ENCODE peak calls at places on chromosome 12, in four cellular contexts. One of them, this sample, is unnamed.

GRCh38 chr12:92784356-92784755 is 81.6 kb downstream of the PLEKHG7 start:
- DNase-seq in RWPE1: peak
- DNase-seq in NCI-H345: no peak
- DNase-seq in EH: peak
- DNase-seq in this sample: no peak

GRCh38 chr12:103397536-103397935 is 98.2 kb downstream of the C12orf42 start:
- DNase-seq in RWPE1: no peak
- DNase-seq in NCI-H345: no peak
- DNase-seq in EH: no peak
- DNase-seq in this sample: no peak

GRCh38 chr12:130992448-130992847 is 38.7 kb downstream of the ADGRD1 start:
- DNase-seq in RWPE1: no peak
- DNase-seq in NCI-H345: peak
- DNase-seq in EH: no peak
- DNase-seq in this sample: peak

GRCh38 chr12:48779869-48780268 is 9.0 kb downstream of the ADCY6 start:
- DNase-seq in RWPE1: no peak
- DNase-seq in NCI-H345: no peak
- DNase-seq in EH: peak
- DNase-seq in this sample: no peak

GRCh38 chr12:76310110-76310509 is 38.1 kb downstream of the BBS10 start:
- DNase-seq in RWPE1: peak
- DNase-seq in NCI-H345: no peak
- DNase-seq in EH: peak
- DNase-seq in this sample: peak

GRCh38 chr12:111314949-111315539 is 53.9 kb downstream of the PHETA1 start:
- DNase-seq in RWPE1: no peak
- DNase-seq in NCI-H345: no peak
- DNase-seq in EH: no peak
- DNase-seq in this sample: no peak

GRCh38 chr12:132319991-132320570 is 9.3 kb downstream of the GALNT9 start:
- DNase-seq in RWPE1: no peak
- DNase-seq in NCI-H345: no peak
- DNase-seq in EH: no peak
- DNase-seq in this sample: no peak

GRCh38 chr12:92668739-92669138 is 34.0 kb upstream of the PLEKHG7 start:
- DNase-seq in RWPE1: no peak
- DNase-seq in NCI-H345: no peak
- DNase-seq in EH: no peak
- DNase-seq in this sample: no peak

GRCh38 chr12:112294793-112295192 is 87.4 kb downstream of the HECTD4 start:
- DNase-seq in RWPE1: no peak
- DNase-seq in NCI-H345: no peak
- DNase-seq in EH: peak
- DNase-seq in this sample: no peak

GRCh38 chr12:105676694-105677093 is 346.2 kb downstream of the C12orf75 start:
- DNase-seq in RWPE1: no peak
- DNase-seq in NCI-H345: no peak
- DNase-seq in EH: no peak
- DNase-seq in this sample: no peak

GRCh38 chr12:11568762-11569478 is 80.6 kb upstream of the ETV6 start:
- DNase-seq in RWPE1: no peak
- DNase-seq in NCI-H345: no peak
- DNase-seq in EH: no peak
- DNase-seq in this sample: no peak

GRCh38 chr12:3380200-3381020 is 110.6 kb upstream of the PRMT8 start:
- DNase-seq in RWPE1: no peak
- DNase-seq in NCI-H345: no peak
- DNase-seq in EH: peak
- DNase-seq in this sample: no peak

GRCh38 chr12:65608319-65608916 is 215.9 kb upstream of the HMGA2 start:
- DNase-seq in RWPE1: peak
- DNase-seq in NCI-H345: no peak
- DNase-seq in EH: peak
- DNase-seq in this sample: no peak

GRCh38 chr12:92080390-92081285 is 65.0 kb downstream of the BTG1 start:
- DNase-seq in RWPE1: peak
- DNase-seq in NCI-H345: no peak
- DNase-seq in EH: peak
- DNase-seq in this sample: peak

GRCh38 chr12:86081798-86082197 is 174.4 kb downstream of the MGAT4C start:
- DNase-seq in RWPE1: no peak
- DNase-seq in NCI-H345: no peak
- DNase-seq in EH: no peak
- DNase-seq in this sample: no peak

GRCh38 chr12:68497702-68498101 is 113.0 kb upstream of the RAP1B start:
- DNase-seq in RWPE1: no peak
- DNase-seq in NCI-H345: no peak
- DNase-seq in EH: peak
- DNase-seq in this sample: peak

GRCh38 chr12:124460771-124461170 is 106.6 kb downstream of the NCOR2 start:
- DNase-seq in RWPE1: no peak
- DNase-seq in NCI-H345: no peak
- DNase-seq in EH: no peak
- DNase-seq in this sample: no peak

GRCh38 chr12:117897379-117898161 is 71.2 kb downstream of the KSR2 start:
- DNase-seq in RWPE1: no peak
- DNase-seq in NCI-H345: no peak
- DNase-seq in EH: no peak
- DNase-seq in this sample: no peak

GRCh38 chr12:116601524-116601923 is 42.3 kb downstream of the MAP1LC3B2 start:
- DNase-seq in RWPE1: peak
- DNase-seq in NCI-H345: no peak
- DNase-seq in EH: peak
- DNase-seq in this sample: no peak

GRCh38 chr12:132236129-132236929 is 92.1 kb downstream of the NOC4L start:
- DNase-seq in RWPE1: no peak
- DNase-seq in NCI-H345: no peak
- DNase-seq in EH: no peak
- DNase-seq in this sample: no peak

GRCh38 chr12:125652689-125653088 is 587.5 kb downstream of the AACS start:
- DNase-seq in RWPE1: no peak
- DNase-seq in NCI-H345: no peak
- DNase-seq in EH: no peak
- DNase-seq in this sample: no peak

GRCh38 chr12:81296556-81297305 is 218.9 kb downstream of the ACSS3 start:
- DNase-seq in RWPE1: no peak
- DNase-seq in NCI-H345: peak
- DNase-seq in EH: peak
- DNase-seq in this sample: no peak

GRCh38 chr12:31591308-31591901 is 469 bp upstream of the DENND5B start:
- DNase-seq in RWPE1: peak
- DNase-seq in NCI-H345: no peak
- DNase-seq in EH: peak
- DNase-seq in this sample: no peak

GRCh38 chr12:90922068-90922743 is 32.8 kb downstream of the CCER1 start:
- DNase-seq in RWPE1: peak
- DNase-seq in NCI-H345: no peak
- DNase-seq in EH: peak
- DNase-seq in this sample: no peak

GRCh38 chr12:6951551-6952120 is 480 bp downstream of the PTPN6 start:
- DNase-seq in RWPE1: no peak
- DNase-seq in NCI-H345: no peak
- DNase-seq in EH: no peak
- DNase-seq in this sample: no peak

GRCh38 chr12:98737327-98737722 is 92.2 kb downstream of the APAF1 start:
- DNase-seq in RWPE1: no peak
- DNase-seq in NCI-H345: peak
- DNase-seq in EH: no peak
- DNase-seq in this sample: no peak

GRCh38 chr12:114407566-114408411 is 1.8 kb upstream of the TBX5 start:
- DNase-seq in RWPE1: no peak
- DNase-seq in NCI-H345: no peak
- DNase-seq in EH: peak
- DNase-seq in this sample: no peak

GRCh38 chr12:75505706-75506312 is 5.6 kb downstream of the KRR1 start:
- DNase-seq in RWPE1: no peak
- DNase-seq in NCI-H345: no peak
- DNase-seq in EH: peak
- DNase-seq in this sample: no peak

GRCh38 chr12:50517456-50518048 is 12.8 kb downstream of the DIP2B start:
- DNase-seq in RWPE1: peak
- DNase-seq in NCI-H345: no peak
- DNase-seq in EH: peak
- DNase-seq in this sample: no peak

GRCh38 chr12:104827587-104827986 is 130.5 kb downstream of the SLC41A2 start:
- DNase-seq in RWPE1: no peak
- DNase-seq in NCI-H345: no peak
- DNase-seq in EH: peak
- DNase-seq in this sample: no peak